ENCODE peak calls at places on chromosomes 3 and 15, in ten cellular contexts. W is GM23248, J is brain microvascular endothelial cell, Q is uterus, A is MM.1S, F is body of pancreas, P is BE2C, O is cardiac muscle cell, C is heart right ventricle, U is right cardiac atrium. K is an unnamed sample.

GRCh38 chr15:25901841-25902610 is 38.9 kb upstream of the ATP10A start:
- DNase-seq in W (peak; percentile 55), J (no peak), Q (no peak), A (no peak), F (no peak), P (no peak), O (no peak), C (no peak), U (no peak), K (no peak)

GRCh38 chr3:112623717-112624116 is 17.2 kb downstream of the CCDC80 start:
- DNase-seq in W (peak; percentile 38), J (no peak), Q (no peak), A (no peak), F (no peak), P (no peak), O (no peak), C (no peak), U (no peak), K (no peak)

GRCh38 chr15:59205839-59206622 is 612 bp upstream of the LDHAL6B start:
- DNase-seq in W (no peak), J (no peak), Q (no peak), A (no peak), F (no peak), P (no peak), O (no peak), C (no peak), U (no peak), K (no peak)

GRCh38 chr3:119161240-119161639 is 12.2 kb upstream of the UPK1B start:
- DNase-seq in W (no peak), J (no peak), Q (no peak), A (no peak), F (no peak), P (no peak), O (no peak), C (no peak), U (no peak), K (no peak)

GRCh38 chr3:57557088-57557537 is 1.0 kb downstream of the PDE12 start:
- DNase-seq in W (peak; percentile 79), J (peak; percentile 34), Q (no peak), A (peak; percentile 48), F (peak; percentile 27), P (peak; percentile 5), O (peak; percentile 2), C (no peak), U (no peak), K (peak; percentile 29)

GRCh38 chr3:167814441-167814951 is 79.0 kb downstream of the SERPINI1 start:
- DNase-seq in W (peak; percentile 75), J (peak; percentile 52), Q (no peak), A (no peak), F (peak; percentile 25), P (no peak), O (no peak), C (no peak), U (no peak), K (no peak)

GRCh38 chr15:45328663-45329062 is 49.7 kb downstream of the GATM start:
- DNase-seq in W (no peak), J (no peak), Q (no peak), A (no peak), F (no peak), P (no peak), O (no peak), C (no peak), U (no peak), K (no peak)

GRCh38 chr3:129112308-129113052 is 9.1 kb downstream of the RAB43 start:
- DNase-seq in W (peak; percentile 44), J (peak; percentile 13), Q (no peak), A (no peak), F (no peak), P (no peak), O (no peak), C (no peak), U (no peak), K (no peak)

GRCh38 chr3:127224118-127224517 is 31.2 kb downstream of the PRR23E start:
- DNase-seq in W (no peak), J (no peak), Q (no peak), A (no peak), F (no peak), P (no peak), O (no peak), C (no peak), U (no peak), K (no peak)

GRCh38 chr15:76328962-76329361 is 7.6 kb upstream of the ISL2 start:
- DNase-seq in W (peak; percentile 63), J (no peak), Q (no peak), A (no peak), F (no peak), P (no peak), O (no peak), C (no peak), U (no peak), K (no peak)

GRCh38 chr3:143001369-143002082 is at the start of gene U2SURP:
- DNase-seq in W (peak; percentile 100), J (peak; percentile 98), Q (peak; percentile 96), A (peak; percentile 98), F (peak; percentile 96), P (peak; percentile 97), O (peak; percentile 100), C (peak; percentile 93), U (peak; percentile 98), K (peak; percentile 97)

GRCh38 chr3:57019057-57019456 is 41.4 kb upstream of the SPATA12 start:
- DNase-seq in W (no peak), J (no peak), Q (no peak), A (no peak), F (no peak), P (no peak), O (no peak), C (no peak), U (no peak), K (no peak)

GRCh38 chr3:121493431-121493830 is 52.4 kb downstream of the POLQ start:
- DNase-seq in W (peak; percentile 12), J (no peak), Q (no peak), A (no peak), F (no peak), P (no peak), O (no peak), C (no peak), U (no peak), K (no peak)

GRCh38 chr15:69011641-69012040 is 2.9 kb upstream of the NOX5 start:
- DNase-seq in W (no peak), J (no peak), Q (no peak), A (no peak), F (no peak), P (no peak), O (no peak), C (no peak), U (no peak), K (no peak)

GRCh38 chr3:112123548-112123947 is 9.5 kb downstream of the GCSAM start:
- DNase-seq in W (no peak), J (no peak), Q (no peak), A (no peak), F (no peak), P (no peak), O (no peak), C (no peak), U (no peak), K (no peak)

GRCh38 chr15:88647362-88648105 is 8.7 kb downstream of the ISG20 start:
- DNase-seq in W (no peak), J (no peak), Q (no peak), A (no peak), F (peak; percentile 83), P (no peak), O (no peak), C (no peak), U (no peak), K (peak; percentile 50)
- H3K4me3 ChIP-seq in W (no peak overlapping the region), J (no peak overlapping the region), Q (no peak overlapping the region), A (no peak overlapping the region), F (no peak overlapping the region), P (no peak overlapping the region), O (no peak overlapping the region), C (no peak overlapping the region), U (no peak overlapping the region), K (no peak overlapping the region)

GRCh38 chr15:83282859-83283812 is 1.3 kb downstream of the BNC1 start:
- DNase-seq in W (peak; percentile 79), J (no peak), Q (no peak), A (no peak), F (no peak), P (no peak), O (peak; percentile 74), C (peak; percentile 40), U (peak; percentile 74), K (no peak)
- H3K27me3 ChIP-seq in W (no peaks in the 10 kb centered on the region), J (no peaks in the 10 kb centered on the region), Q (peaks cover 10% of the 10 kb centered on the region), A (no peaks in the 10 kb centered on the region), F (peaks cover 29% of the 10 kb centered on the region), P (peaks cover 82% of the 10 kb centered on the region), O (peaks cover 54% of the 10 kb centered on the region), C (peaks cover 76% of the 10 kb centered on the region), U (no peaks in the 10 kb centered on the region), K (peaks cover 90% of the 10 kb centered on the region)

GRCh38 chr3:195802795-195803194 is 8.9 kb downstream of the MUC4 start:
- DNase-seq in W (no peak), J (no peak), Q (no peak), A (no peak), F (no peak), P (no peak), O (peak; percentile 41), C (no peak), U (no peak), K (no peak)
- H3K4me3 ChIP-seq in W (no peak overlapping the region), J (no peak overlapping the region), Q (peak overlapping the region; percentile 5), A (no peak overlapping the region), F (no peak overlapping the region), P (no peak overlapping the region), O (no peak overlapping the region), C (peak overlapping the region; percentile 23), U (peak overlapping the region; percentile 19), K (peak overlapping the region; percentile 32)

DNA sequence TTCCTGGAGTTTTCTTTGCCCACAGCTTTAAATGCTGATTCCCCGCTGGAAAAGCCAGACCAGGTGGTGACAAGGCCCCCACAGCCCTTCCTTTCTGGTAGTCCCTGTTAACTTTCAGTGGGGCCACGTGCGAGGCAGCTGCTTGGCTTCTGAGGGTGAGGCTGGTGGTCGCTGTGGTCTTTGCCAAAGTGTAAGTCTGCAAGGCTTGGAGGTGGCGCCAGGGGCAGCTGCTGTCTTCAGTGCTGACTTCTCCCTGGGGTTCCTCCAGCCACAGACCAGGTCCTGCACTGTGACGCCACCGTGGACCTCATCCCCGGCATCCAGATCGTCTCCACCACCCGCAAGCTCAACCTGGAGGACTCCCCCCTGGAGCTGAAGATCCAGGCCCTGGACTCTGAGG is 54.2 kb upstream of the TAMM41 start:
- DNase-seq in W (no peak), J (no peak), Q (no peak), A (no peak), F (no peak), P (no peak), O (no peak), C (no peak), U (no peak), K (no peak)
- H3K27me3 ChIP-seq in W (peaks cover 3% of the 10 kb centered on the region), J (no peaks in the 10 kb centered on the region), Q (no peaks in the 10 kb centered on the region), A (no peaks in the 10 kb centered on the region), F (no peaks in the 10 kb centered on the region), P (no peaks in the 10 kb centered on the region), O (no peaks in the 10 kb centered on the region), C (no peaks in the 10 kb centered on the region), U (no peaks in the 10 kb centered on the region), K (no peaks in the 10 kb centered on the region)

DNA sequence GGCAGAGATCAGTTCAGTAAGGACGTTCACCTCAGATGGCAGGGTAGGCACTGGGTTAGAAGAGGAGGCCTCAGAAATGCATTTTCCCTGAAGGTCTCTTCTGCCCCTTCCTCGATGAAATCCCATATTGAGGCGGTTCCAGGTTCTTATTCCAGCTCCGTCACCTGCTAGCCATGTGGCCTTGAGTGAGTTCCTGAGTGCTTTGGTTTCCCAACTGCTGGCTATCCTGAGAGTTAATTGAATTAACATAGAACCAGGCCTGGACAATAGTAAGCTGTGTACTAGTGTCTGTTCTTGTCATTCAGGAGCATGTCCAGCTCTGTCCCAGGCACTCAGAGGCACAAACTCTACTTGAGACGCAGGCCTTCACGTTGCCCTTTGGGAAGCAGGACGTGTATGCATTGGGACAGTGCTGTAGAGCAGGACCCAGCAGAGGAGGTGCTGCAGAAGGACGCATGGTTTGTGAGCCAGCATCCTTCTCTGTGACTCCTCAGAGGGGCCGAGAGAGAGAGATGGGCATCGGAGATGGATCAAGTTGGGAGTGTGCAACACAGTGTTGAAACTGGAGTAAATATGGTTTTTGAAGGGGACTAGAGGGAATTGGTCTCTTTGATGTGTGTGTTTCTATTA is 114.2 kb downstream of the ASB7 start:
- DNase-seq in W (no peak), J (no peak), Q (no peak), A (no peak), F (no peak), P (no peak), O (no peak), C (no peak), U (no peak), K (no peak)
- H3K4me3 ChIP-seq in W (no peak overlapping the region), J (no peak overlapping the region), Q (no peak overlapping the region), A (no peak overlapping the region), F (no peak overlapping the region), P (no peak overlapping the region), O (no peak overlapping the region), C (no peak overlapping the region), U (no peak overlapping the region), K (no peak overlapping the region)

K was measured in transverse colon.